ENCODE peak calls at places on chromosomes 6 and 20, in eight cellular contexts. Z, F, N, W, R, A, X and V are unnamed samples.

GRCh38 chr20:5448449-5449118 is 131.8 kb upstream of the PROKR2 start:
- ATAC-seq in F (peak; percentile 69), W (no peak), A (peak; percentile 31), X (peak; percentile 72), Z (no peak), R (peak; percentile 71), N (peak; percentile 85), V (no peak)

GRCh38 chr6:158356586-158357546 is 44.6 kb downstream of the TULP4 start:
- ATAC-seq in R (no peak), W (no peak), X (no peak), N (peak; percentile 43), F (no peak), A (no peak), Z (no peak), V (no peak)

GRCh38 chr6:112524071-112524470 is 176.9 kb downstream of the RFPL4B start:
- ATAC-seq in Z (no peak), W (no peak), R (no peak), A (no peak), N (no peak), X (no peak), F (no peak), V (no peak)

GRCh38 chr20:5806457-5807263 is 56.5 kb downstream of the SHLD1 start:
- ATAC-seq in R (no peak), F (no peak), N (no peak), Z (no peak), W (no peak), X (no peak), A (no peak), V (no peak)

GRCh38 chr6:41824571-41825569 is 37.4 kb downstream of the TOMM6 start:
- ATAC-seq in N (no peak), R (peak; percentile 98), Z (no peak), W (no peak), X (peak; percentile 76), A (no peak), F (peak; percentile 93), V (no peak)

GRCh38 chr20:62923669-62924566 is 2.4 kb downstream of the DIDO1 start:
- ATAC-seq in W (no peak), R (no peak), Z (no peak), A (no peak), F (no peak), N (no peak), X (no peak), V (no peak)

GRCh38 chr6:14759976-14760672 is 485.7 kb upstream of the JARID2 start:
- ATAC-seq in W (no peak), F (no peak), N (no peak), X (no peak), Z (no peak), R (no peak), A (no peak), V (no peak)

GRCh38 chr6:11350294-11350693 is 117.8 kb upstream of the NEDD9 start:
- ATAC-seq in X (no peak), N (no peak), Z (peak; percentile 46), F (peak; percentile 90), W (no peak), A (peak; percentile 83), R (peak; percentile 72), V (peak; percentile 50)

GRCh38 chr6:43972179-43972914 is 154.9 kb downstream of the MRPL14 start:
- ATAC-seq in Z (peak; percentile 65), A (peak; percentile 72), F (peak; percentile 46), X (peak; percentile 46), R (peak; percentile 73), W (no peak), N (peak; percentile 47), V (peak; percentile 55)

GRCh38 chr6:47788498-47788884 is 6.7 kb downstream of the OPN5 start:
- ATAC-seq in N (no peak), R (no peak), W (no peak), X (no peak), A (no peak), Z (no peak), F (no peak), V (no peak)

GRCh38 chr6:134529921-134530320 is 212.0 kb upstream of the SGK1 start:
- ATAC-seq in A (peak; percentile 39), R (peak; percentile 56), W (peak; percentile 82), Z (no peak), F (peak; percentile 84), N (no peak), X (no peak), V (no peak)

GRCh38 chr20:37393196-37393862 is 47.4 kb downstream of the SRC start:
- ATAC-seq in N (no peak), R (no peak), W (no peak), F (no peak), X (no peak), Z (no peak), A (no peak), V (no peak)

GRCh38 chr20:34312544-34313217 is 9.5 kb upstream of the AHCY start:
- ATAC-seq in A (peak; percentile 99), W (peak; percentile 100), F (peak; percentile 100), Z (peak; percentile 97), X (peak; percentile 97), N (peak; percentile 94), R (peak; percentile 100), V (peak; percentile 90)

GRCh38 chr20:36506253-36506652 is 35.1 kb upstream of the MYL9 start:
- ATAC-seq in N (peak; percentile 84), W (peak; percentile 80), A (no peak), X (peak; percentile 49), R (no peak), Z (no peak), F (peak; percentile 27), V (peak; percentile 41)

GRCh38 chr20:40703981-40704530 is 15.0 kb upstream of the MAFB start:
- ATAC-seq in W (no peak), R (no peak), A (peak; percentile 44), N (no peak), X (no peak), Z (peak; percentile 59), F (no peak), V (no peak)

GRCh38 chr6:17962436-17963031 is 24.9 kb downstream of the KIF13A start:
- ATAC-seq in F (peak; percentile 88), A (peak; percentile 95), W (no peak), R (peak; percentile 86), Z (peak; percentile 89), X (peak; percentile 91), N (peak; percentile 81), V (peak; percentile 90)

GRCh38 chr6:146357578-146358340 is 185.9 kb upstream of the RAB32 start:
- ATAC-seq in W (no peak), N (peak; percentile 42), A (peak; percentile 70), R (peak; percentile 74), F (peak; percentile 55), Z (peak; percentile 67), X (no peak), V (no peak)